ENCODE peak calls at places on chromosomes 13 and 19, in eight cellular contexts. A, S, E, N, J, B, K and Q are unnamed samples.

GRCh38 chr19:38484747-38485146 is 51.3 kb downstream of the RYR1 start:
- DNase-seq in A (no peak), S (no peak), E (no peak), N (no peak), J (no peak), B (no peak), K (no peak), Q (no peak)

GRCh38 chr13:102461302-102461701 is 59.5 kb upstream of the FGF14 start:
- DNase-seq in A (no peak), S (no peak), E (no peak), N (no peak), J (no peak), B (no peak), K (no peak), Q (no peak)

GRCh38 chr13:73075546-73075945 is 16.7 kb downstream of the KLF5 start:
- DNase-seq in A (no peak), S (no peak), E (no peak), N (no peak), J (no peak), B (no peak), K (no peak), Q (no peak)

GRCh38 chr13:57063007-57063406 is 77.7 kb upstream of the PRR20A start:
- DNase-seq in A (no peak), S (no peak), E (no peak), N (no peak), J (no peak), B (no peak), K (no peak), Q (no peak)

GRCh38 chr13:45705936-45706335 is 3.8 kb downstream of the CBY2 start:
- DNase-seq in A (no peak), S (no peak), E (no peak), N (no peak), J (no peak), B (no peak), K (no peak), Q (no peak)

GRCh38 chr13:79314652-79315051 is 91.4 kb downstream of the RBM26 start:
- DNase-seq in A (no peak), S (no peak), E (no peak), N (no peak), J (no peak), B (no peak), K (no peak), Q (no peak)

GRCh38 chr19:17719730-17720486 is 628 bp downstream of the MAP1S start:
- DNase-seq in A (no peak), S (no peak), E (no peak), N (no peak), J (peak; percentile 5), B (no peak), K (no peak), Q (no peak)

GRCh38 chr19:1634938-1635243 is 17.5 kb downstream of the TCF3 start:
- DNase-seq in A (no peak), S (no peak), E (no peak), N (no peak), J (no peak), B (no peak), K (no peak), Q (no peak)

GRCh38 chr13:113349491-113349890 is 14.4 kb downstream of the GRTP1 start:
- DNase-seq in A (no peak), S (no peak), E (no peak), N (no peak), J (no peak), B (peak; percentile 15), K (no peak), Q (no peak)

GRCh38 chr19:46704379-46705076 is 12.4 kb downstream of the PRKD2 start:
- DNase-seq in A (peak; percentile 95), S (no peak), E (peak; percentile 72), N (peak; percentile 78), J (peak; percentile 86), B (peak; percentile 87), K (peak; percentile 83), Q (no peak)

GRCh38 chr19:15332311-15332996 is at the start of gene BRD4:
- DNase-seq in A (no peak), S (no peak), E (peak; percentile 86), N (peak; percentile 55), J (peak; percentile 73), B (peak; percentile 86), K (peak; percentile 75), Q (no peak)

GRCh38 chr19:409006-409514 is at the start of gene C2CD4C:
- DNase-seq in A (no peak), S (no peak), E (peak; percentile 59), N (no peak), J (no peak), B (peak; percentile 48), K (no peak), Q (no peak)

GRCh38 chr13:52786747-52787146 is 47.1 kb upstream of the CNMD start:
- DNase-seq in A (no peak), S (no peak), E (no peak), N (no peak), J (no peak), B (no peak), K (no peak), Q (no peak)

GRCh38 chr19:7783991-7784421 is 21.0 kb downstream of the CLEC4M start:
- DNase-seq in A (no peak), S (no peak), E (no peak), N (peak; percentile 81), J (no peak), B (no peak), K (no peak), Q (no peak)

GRCh38 chr13:78816154-78816553 is 157.2 kb upstream of the OBI1 start:
- DNase-seq in A (no peak), S (no peak), E (no peak), N (no peak), J (no peak), B (no peak), K (no peak), Q (no peak)

GRCh38 chr19:912181-913079 is 589 bp downstream of the R3HDM4 start:
- DNase-seq in A (no peak), S (no peak), E (no peak), N (no peak), J (peak; percentile 42), B (no peak), K (no peak), Q (no peak)

GRCh38 chr13:98313023-98313937 is 136.2 kb upstream of the RNF113B start:
- DNase-seq in A (no peak), S (no peak), E (no peak), N (no peak), J (no peak), B (no peak), K (no peak), Q (no peak)

GRCh38 chr13:109271991-109272454 is 514.4 kb downstream of the IRS2 start:
- DNase-seq in A (no peak), S (no peak), E (no peak), N (no peak), J (no peak), B (no peak), K (no peak), Q (no peak)

GRCh38 chr13:101473458-101473857 is 21.0 kb downstream of the ITGBL1 start:
- DNase-seq in A (no peak), S (no peak), E (no peak), N (no peak), J (no peak), B (no peak), K (no peak), Q (no peak)

GRCh38 chr13:52127783-52128702 is 830 bp downstream of the NEK5 start:
- DNase-seq in A (no peak), S (peak; percentile 40), E (peak; percentile 70), N (peak; percentile 73), J (peak; percentile 44), B (no peak), K (peak; percentile 60), Q (peak; percentile 6)

GRCh38 chr13:86758116-86758515 is 913.1 kb upstream of the SLITRK5 start:
- DNase-seq in A (no peak), S (no peak), E (no peak), N (no peak), J (no peak), B (no peak), K (no peak), Q (no peak)

GRCh38 chr13:50106559-50106958 is 91.3 kb downstream of the KCNRG start:
- DNase-seq in A (no peak), S (no peak), E (no peak), N (no peak), J (no peak), B (no peak), K (no peak), Q (no peak)

GRCh38 chr19:44807652-44808462 is 1.0 kb upstream of the BCAM start:
- DNase-seq in A (no peak), S (no peak), E (peak; percentile 74), N (no peak), J (no peak), B (no peak), K (peak; percentile 63), Q (no peak)
- TF ChIP-seq CTCF in A (no peak), S (peak; percentile 45), E (peak; percentile 52), N (no peak), J (no peak), B (peak; percentile 47), K (peak; percentile 53), Q (peak; percentile 60)

DNA sequence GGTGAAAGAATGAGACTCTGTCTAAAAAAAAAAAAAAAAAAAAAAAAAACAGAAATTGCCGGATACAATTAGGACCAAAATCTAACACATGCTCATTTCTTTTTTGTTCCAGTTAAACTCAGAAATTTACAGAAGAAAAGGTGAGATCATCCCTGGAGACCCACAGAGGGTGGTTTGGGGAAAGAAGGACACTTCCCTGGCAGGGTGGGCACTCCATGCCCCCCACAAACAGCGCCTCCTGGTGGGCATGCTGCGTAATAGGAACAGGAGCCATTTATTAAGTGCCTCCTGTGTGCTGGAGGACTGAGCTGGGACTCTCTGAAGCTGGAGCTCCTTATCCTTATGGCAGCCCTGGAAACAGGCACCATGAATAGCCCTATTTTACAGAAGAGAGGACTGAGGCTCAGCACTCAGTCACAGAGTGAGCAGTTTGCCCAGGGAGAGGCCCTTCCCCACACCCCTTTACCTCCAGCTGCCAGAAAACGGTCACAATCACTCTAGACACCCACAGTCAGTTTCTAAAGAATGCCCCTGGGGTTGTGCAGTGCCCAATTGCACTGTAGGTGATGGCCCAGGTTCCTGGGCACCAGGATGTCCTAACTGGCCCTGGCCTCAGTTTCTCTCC is 10.1 kb downstream of the C19orf38 start:
- DNase-seq in A (no peak), S (no peak), E (peak; percentile 53), N (no peak), J (no peak), B (no peak), K (peak; percentile 55), Q (no peak)
- TF ChIP-seq CTCF in A (no peak), S (peak; percentile 95), E (peak; percentile 83), N (peak; percentile 72), J (peak; percentile 44), B (peak; percentile 43), K (peak; percentile 78), Q (peak; percentile 82)

GRCh38 chr19:10502524-10503001 is 593 bp downstream of the KEAP1 start:
- DNase-seq in A (peak; percentile 83), S (peak; percentile 56), E (peak; percentile 97), N (peak; percentile 95), J (peak; percentile 85), B (peak; percentile 97), K (peak; percentile 90), Q (no peak)
- TF ChIP-seq CTCF in A (no peak), S (no peak), E (peak; percentile 1), N (no peak), J (no peak), B (no peak), K (no peak), Q (no peak)

DNA sequence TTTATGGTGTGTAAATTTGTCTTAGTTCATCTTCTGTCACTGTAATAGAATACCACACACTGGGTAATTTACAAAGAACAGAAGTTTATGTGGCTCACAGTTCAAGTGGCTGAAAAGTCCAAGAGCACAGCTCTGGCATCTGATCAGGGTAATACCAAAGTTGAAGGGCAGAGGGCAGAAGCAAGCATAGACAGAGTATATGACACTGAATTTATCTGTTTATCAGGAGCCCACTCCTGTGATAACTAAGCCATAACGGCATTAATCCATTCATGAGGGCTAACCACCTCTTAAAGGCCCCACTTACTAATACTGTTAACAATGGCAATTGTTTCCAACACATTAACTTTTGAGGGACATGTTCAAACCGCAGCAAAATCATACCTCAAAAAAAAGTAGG is 4.0 kb upstream of the RFXAP start:
- DNase-seq in A (no peak), S (no peak), E (no peak), N (peak; percentile 19), J (no peak), B (no peak), K (no peak), Q (no peak)
- TF ChIP-seq CTCF in A (no peak), S (peak; percentile 30), E (peak; percentile 30), N (no peak), J (peak; percentile 14), B (no peak), K (peak; percentile 51), Q (peak; percentile 47)